ENCODE peak calls at places on chromosomes 4 and X, in seven cellular contexts. N is HCT116, E is H1, D is K562, T is HepG2, B is GM12878, S is SK-N-SH. F is an unnamed sample.

GRCh38 chr4:169615467-169616106 is 3.2 kb upstream of the NEK1 start:
- DNase-seq in N (no peak), E (no peak), D (no peak), T (no peak), B (no peak), S (no peak), F (no peak)

GRCh38 chr4:135185256-135185655 is 983.7 kb upstream of the PABPC4L start:
- DNase-seq in N (no peak), E (peak; percentile 61), D (no peak), T (no peak), B (no peak), S (no peak), F (no peak)

GRCh38 chr4:38860788-38861424 is 4.3 kb upstream of the TLR6 start:
- DNase-seq in N (peak; percentile 74), E (peak; percentile 72), D (peak; percentile 78), T (peak; percentile 66), B (peak; percentile 41), S (peak; percentile 47), F (peak; percentile 60)

GRCh38 chr4:173040200-173040599 is 128.4 kb upstream of the GALNT7 start:
- DNase-seq in N (no peak), E (no peak), D (no peak), T (no peak), B (no peak), S (no peak), F (no peak)

GRCh38 chrX:152072236-152072635 is 66.1 kb downstream of the MAGEA10 start:
- DNase-seq in N (no peak), E (no peak), D (no peak), T (peak; percentile 0), B (no peak), S (no peak), F (no peak)

GRCh38 chrX:40100537-40101429 is 3.0 kb upstream of the BCOR start:
- DNase-seq in N (no peak), E (no peak), D (no peak), T (no peak), B (no peak), S (no peak), F (no peak)

GRCh38 chr4:24568425-24568824 is 15.9 kb downstream of the DHX15 start:
- DNase-seq in N (no peak), E (no peak), D (no peak), T (no peak), B (no peak), S (no peak), F (no peak)

GRCh38 chrX:124211312-124211942 is 121.0 kb upstream of the TEX13D start:
- DNase-seq in N (peak; percentile 8), E (no peak), D (peak; percentile 17), T (peak; percentile 28), B (no peak), S (peak; percentile 17), F (no peak)

GRCh38 chrX:24870143-24870542 is 145.6 kb downstream of the ARX start:
- DNase-seq in N (no peak), E (no peak), D (no peak), T (peak; percentile 70), B (no peak), S (no peak), F (no peak)

GRCh38 chrX:111352424-111352823 is 59.6 kb downstream of the DCX start:
- DNase-seq in N (no peak), E (no peak), D (no peak), T (peak; percentile 0), B (no peak), S (peak; percentile 21), F (no peak)

GRCh38 chrX:111349934-111350333 is 62.1 kb downstream of the DCX start:
- DNase-seq in N (no peak), E (no peak), D (no peak), T (no peak), B (no peak), S (no peak), F (no peak)

GRCh38 chrX:111349098-111349497 is 62.9 kb downstream of the DCX start:
- DNase-seq in N (no peak), E (no peak), D (no peak), T (no peak), B (no peak), S (no peak), F (no peak)

GRCh38 chrX:111353810-111354209 is 58.2 kb downstream of the DCX start:
- DNase-seq in N (no peak), E (no peak), D (no peak), T (no peak), B (no peak), S (no peak), F (no peak)

GRCh38 chrX:111348363-111348927 is 63.5 kb downstream of the DCX start:
- DNase-seq in N (no peak), E (no peak), D (no peak), T (no peak), B (no peak), S (no peak), F (no peak)
- TF ChIP-seq JUND in N (no peak), E (no peak), D (no peak), T (no peak), B (no peak), S (no peak), F (no peak)

GRCh38 chr4:110137819-110138218 is 60.6 kb downstream of the ELOVL6 start:
- DNase-seq in N (no peak), E (no peak), D (no peak), T (no peak), B (no peak), S (no peak), F (no peak)

GRCh38 chr4:110135523-110135922 is 62.9 kb downstream of the ELOVL6 start:
- DNase-seq in N (no peak), E (no peak), D (no peak), T (no peak), B (no peak), S (no peak), F (no peak)

GRCh38 chr4:110130578-110131358 is 67.6 kb downstream of the ELOVL6 start:
- DNase-seq in N (no peak), E (no peak), D (no peak), T (no peak), B (no peak), S (no peak), F (peak; percentile 59)

GRCh38 chr4:110132822-110133719 is 65.3 kb downstream of the ELOVL6 start:
- DNase-seq in N (no peak), E (no peak), D (no peak), T (peak; percentile 44), B (no peak), S (no peak), F (no peak)

GRCh38 chr4:110134269-110134889 is 64.0 kb downstream of the ELOVL6 start:
- DNase-seq in N (no peak), E (no peak), D (no peak), T (no peak), B (no peak), S (no peak), F (no peak)
- TF ChIP-seq JUND in N (no peak), E (no peak), D (no peak), T (no peak), B (no peak), S (no peak), F (no peak)

GRCh38 chr4:107974523-107974922 is 15.2 kb upstream of the HADH start:
- DNase-seq in N (no peak), E (no peak), D (no peak), T (no peak), B (no peak), S (no peak), F (no peak)

GRCh38 chr4:107966903-107967302 is 22.8 kb upstream of the HADH start:
- DNase-seq in N (no peak), E (no peak), D (no peak), T (no peak), B (no peak), S (no peak), F (no peak)

DNA sequence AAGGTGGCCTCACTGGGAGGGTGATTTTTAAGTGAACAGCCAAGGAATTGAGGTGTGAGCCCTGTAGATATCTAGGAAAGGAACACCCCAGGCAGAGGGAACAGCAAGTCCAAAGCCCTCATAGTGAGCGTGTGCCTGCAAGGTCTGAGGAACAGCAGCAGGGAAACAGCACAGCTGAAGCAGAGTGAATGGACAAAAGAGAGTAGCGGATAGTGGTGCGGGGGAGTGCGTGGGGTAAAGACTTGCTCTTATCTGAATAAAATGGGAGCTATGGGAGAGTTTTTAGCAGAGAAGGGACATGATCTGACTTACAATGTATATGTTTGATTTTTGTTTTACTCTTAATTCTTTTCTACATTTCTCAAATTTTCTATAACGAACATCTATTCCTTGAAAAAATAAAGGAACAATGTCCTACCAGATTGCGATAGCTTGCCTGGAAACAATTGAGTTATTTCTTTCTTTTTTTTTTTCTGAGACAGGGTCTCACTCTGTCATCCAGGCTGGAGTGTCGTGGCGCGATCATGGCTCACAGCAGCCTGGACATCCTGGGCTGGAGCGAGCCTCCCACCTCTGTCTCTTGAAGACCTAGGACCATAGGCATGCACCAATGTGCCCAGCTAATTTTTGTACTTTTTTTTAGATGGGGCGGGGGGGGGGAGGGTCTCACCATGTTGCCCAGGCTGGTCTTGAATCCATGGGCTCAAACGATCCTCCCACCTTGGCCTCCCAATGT is 19.5 kb upstream of the HADH start:
- DNase-seq in N (no peak), E (no peak), D (no peak), T (no peak), B (no peak), S (no peak), F (no peak)
- TF ChIP-seq JUND in N (no peak), E (no peak), D (no peak), T (no peak), B (no peak), S (no peak), F (no peak)

DNA sequence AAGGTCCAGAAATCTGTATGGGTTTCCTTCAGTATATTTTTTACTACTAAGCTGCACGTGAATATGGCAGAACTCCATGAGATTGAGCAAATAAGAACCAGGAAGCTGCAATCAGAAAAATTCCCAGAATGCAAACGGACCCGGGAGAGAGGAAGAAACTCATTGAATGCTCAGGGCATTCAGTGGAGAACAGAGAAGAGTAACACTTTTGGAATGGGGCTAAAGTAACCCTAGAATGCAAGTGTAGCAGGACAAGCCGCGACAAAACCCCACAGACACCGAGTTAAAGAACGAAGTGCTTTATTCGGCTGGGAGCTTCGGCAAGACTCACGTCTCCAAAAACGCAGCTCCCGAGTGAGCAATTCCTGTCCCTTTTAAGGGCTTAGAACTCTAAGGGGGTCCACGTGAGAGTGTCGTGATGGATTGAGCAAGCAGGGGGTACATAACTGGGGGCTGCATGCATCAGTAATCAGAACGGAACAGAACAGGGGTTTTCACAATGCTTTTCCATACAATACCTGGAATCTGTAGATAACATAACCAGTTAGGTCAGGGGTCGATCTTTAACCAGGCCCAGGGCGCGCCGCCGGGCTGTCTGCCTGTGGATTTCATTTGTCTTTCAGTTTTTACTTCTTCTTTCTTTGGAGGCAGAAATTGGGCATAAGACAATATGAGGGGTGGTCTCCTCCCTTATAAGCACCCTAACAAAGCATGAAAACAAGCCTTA is 56.4 kb downstream of the RAB28 start:
- DNase-seq in N (no peak), E (no peak), D (no peak), T (no peak), B (no peak), S (no peak), F (peak; percentile 9)
- TF ChIP-seq JUND in N (no peak), E (no peak), D (no peak), T (no peak), B (no peak), S (no peak), F (no peak)